ENCODE peak calls at places on chromosomes 13 and 19, in nine cellular contexts. T is naive thymus-derived CD8-positive, alpha-beta T cell; D is right cardiac atrium; H is left ventricle myocardium inferior; V is EL; Q is NCI-H1105; I is activated T-helper 1 cell treated with anti-CD3 and anti-CD28 coated beads, Interleukin-2, amount 50 U/mL, for 16 hours; Z is NCI-H748 treated with DMSO at 0.1 percent for 48 hours; J is omental fat pad. B is an unnamed sample.

GRCh38 chr13:76965759-76966421 is 17.6 kb downstream of the ACOD1 start:
- DNase-seq in T (no peak), Z (no peak), V (peak), D (peak), I (no peak), Q (no peak), J (no peak), H (peak), B (no peak)

GRCh38 chr19:23823952-23824389 is 65.3 kb upstream of the ZNF681 start:
- DNase-seq in D (no peak), V (peak), Z (no peak), T (no peak), J (no peak), Q (no peak), I (no peak), H (no peak), B (no peak)

GRCh38 chr13:29260684-29261083 is 334.8 kb downstream of the SLC7A1 start:
- DNase-seq in D (no peak), Q (no peak), H (no peak), V (peak), I (no peak), Z (no peak), J (no peak), T (no peak), B (no peak)

GRCh38 chr19:45800009-45800553 is 7.4 kb upstream of the DMWD start:
- DNase-seq in V (peak), T (no peak), J (no peak), Q (no peak), H (no peak), Z (no peak), D (no peak), I (no peak), B (no peak)

GRCh38 chr19:38294090-38294489 is 10.0 kb upstream of the C19orf33 start:
- DNase-seq in J (no peak), D (no peak), T (no peak), Z (no peak), I (no peak), H (no peak), V (no peak), Q (no peak), B (no peak)

GRCh38 chr19:13143135-13143534 is 7.0 kb downstream of the STX10 start:
- DNase-seq in D (no peak), H (no peak), V (peak), Z (no peak), I (no peak), Q (no peak), T (no peak), J (no peak), B (no peak)

GRCh38 chr13:114002009-114002544 is 28.2 kb upstream of the C13orf46 start:
- DNase-seq in D (peak), V (no peak), Q (no peak), T (no peak), H (no peak), J (no peak), I (no peak), Z (peak), B (no peak)

GRCh38 chr13:111893607-111894443 is 173.1 kb upstream of the SOX1 start:
- DNase-seq in D (no peak), T (no peak), I (no peak), J (no peak), Z (no peak), V (no peak), Q (no peak), H (no peak), B (no peak)

GRCh38 chr19:45141203-45141900 is 19.4 kb downstream of the NKPD1 start:
- DNase-seq in I (no peak), V (no peak), Z (no peak), D (no peak), Q (no peak), H (no peak), T (no peak), J (no peak), B (no peak)

GRCh38 chr19:54029930-54030490 is 33.7 kb downstream of the VSTM1 start:
- DNase-seq in V (peak), Z (peak), Q (no peak), I (peak), D (peak), J (peak), H (peak), T (peak), B (peak)

GRCh38 chr13:43289458-43290255 is 266.3 kb downstream of the DNAJC15 start:
- DNase-seq in H (no peak), D (no peak), V (peak), Q (peak), J (no peak), I (no peak), T (no peak), Z (peak), B (no peak)

GRCh38 chr19:571127-571974 is 1.0 kb upstream of the BSG start:
- DNase-seq in T (peak), V (peak), H (no peak), I (peak), Z (peak), D (no peak), J (no peak), Q (peak), B (peak)

GRCh38 chr13:91369432-91369831 is 21.9 kb downstream of the MIR17HG start:
- DNase-seq in V (peak), I (no peak), Q (no peak), T (no peak), J (no peak), H (no peak), Z (no peak), D (no peak), B (no peak)

GRCh38 chr13:85806553-85807175 is 7.4 kb upstream of the SLITRK6 start:
- DNase-seq in J (no peak), I (no peak), T (no peak), D (no peak), Z (peak), Q (peak), H (no peak), V (peak), B (no peak)

GRCh38 chr13:77415253-77416127 is 88.6 kb upstream of the MYCBP2 start:
- DNase-seq in Z (no peak), H (no peak), T (no peak), V (no peak), D (no peak), J (no peak), Q (no peak), I (no peak), B (no peak)

GRCh38 chr19:6590458-6591319 is at the start of gene CD70:
- DNase-seq in Z (no peak), D (no peak), V (no peak), Q (no peak), J (no peak), H (no peak), T (peak), I (no peak), B (peak)

GRCh38 chr13:50910483-50910805 is 853 bp downstream of the RNASEH2B start:
- DNase-seq in J (no peak), H (no peak), I (no peak), T (no peak), V (peak), D (no peak), Z (peak), Q (no peak), B (no peak)

GRCh38 chr19:51750381-51751124 is 1.1 kb downstream of the FPR1 start:
- DNase-seq in V (peak), J (no peak), I (no peak), H (no peak), D (no peak), Z (no peak), Q (no peak), T (no peak), B (no peak)

GRCh38 chr13:20231839-20232555 is at the start of gene GJB6:
- DNase-seq in D (no peak), Q (peak), I (no peak), Z (peak), H (no peak), J (no peak), V (no peak), T (peak), B (no peak)

GRCh38 chr19:4877753-4878490 is 10.5 kb upstream of the PLIN3 start:
- DNase-seq in T (no peak), D (peak), Q (no peak), V (no peak), Z (no peak), J (no peak), H (peak), I (no peak), B (no peak)

GRCh38 chr13:39144941-39145533 is 106.8 kb downstream of the NHLRC3 start:
- DNase-seq in D (peak), V (peak), I (no peak), H (peak), J (no peak), Q (no peak), Z (no peak), T (no peak), B (no peak)

GRCh38 chr19:48553676-48554384 is 1.9 kb downstream of the SULT2B1 start:
- DNase-seq in H (no peak), Q (no peak), Z (no peak), T (no peak), J (no peak), I (no peak), D (peak), V (peak), B (no peak)

GRCh38 chr19:15463865-15464371 is 426 bp downstream of the RASAL3 start:
- DNase-seq in H (no peak), V (no peak), Z (no peak), Q (no peak), I (peak), J (no peak), T (peak), D (no peak), B (peak)

GRCh38 chr19:3094638-3095374 is 644 bp downstream of the GNA11 start:
- DNase-seq in D (no peak), Q (no peak), T (peak), I (no peak), J (no peak), V (no peak), H (no peak), Z (no peak), B (peak)

GRCh38 chr13:113117956-113118327 is 4.7 kb upstream of the F10 start:
- DNase-seq in J (no peak), H (no peak), Z (no peak), V (no peak), Q (no peak), T (peak), I (no peak), D (no peak), B (no peak)

GRCh38 chr13:44292545-44292944 is 81.1 kb upstream of the SERP2 start:
- DNase-seq in I (no peak), Z (no peak), T (no peak), J (no peak), H (no peak), Q (no peak), V (no peak), D (no peak), B (no peak)

GRCh38 chr19:48760514-48761221 is 5.3 kb downstream of the FGF21 start:
- DNase-seq in I (no peak), Q (no peak), D (no peak), J (no peak), H (no peak), Z (no peak), V (no peak), T (no peak), B (no peak)

GRCh38 chr13:113064534-113065405 is 40.8 kb upstream of the F7 start:
- DNase-seq in V (peak), Z (no peak), J (no peak), Q (no peak), I (no peak), D (no peak), T (no peak), H (no peak), B (no peak)

GRCh38 chr19:6041991-6042421 is 64.1 kb upstream of the RANBP3 start:
- DNase-seq in Q (no peak), Z (peak), V (no peak), J (no peak), D (no peak), H (no peak), I (no peak), T (no peak), B (no peak)

GRCh38 chr19:8320564-8321066 is 560 bp downstream of the NDUFA7 start:
- DNase-seq in J (no peak), T (peak), D (no peak), Z (no peak), Q (no peak), V (no peak), H (no peak), I (no peak), B (no peak)

GRCh38 chr19:18223860-18224524 is 2.2 kb downstream of the PDE4C start:
- DNase-seq in D (peak), Q (no peak), I (no peak), J (no peak), Z (no peak), H (peak), V (peak), T (no peak), B (peak)

GRCh38 chr19:38142176-38143035 is 81.6 kb downstream of the DPF1 start:
- DNase-seq in V (peak), J (no peak), H (peak), Q (peak), D (peak), I (no peak), Z (peak), T (no peak), B (peak)

GRCh38 chr13:72122661-72123060 is 255.7 kb upstream of the DACH1 start:
- DNase-seq in I (no peak), Q (no peak), D (no peak), V (no peak), H (no peak), T (no peak), Z (no peak), J (no peak), B (no peak)

GRCh38 chr19:18785179-18786124 is 5.7 kb downstream of the COMP start:
- DNase-seq in Q (peak), T (peak), D (peak), I (peak), Z (peak), H (peak), J (peak), V (peak), B (peak)

B was measured in immature natural killer cell.